ENCODE peak calls at places on chromosome 4, in nine cellular contexts. Y is left lung, H is AG04450, S is neural progenitor cell, O is HepG2, Q is lower lobe of right lung, X is K562, D is endothelial cell of umbilical vein, K is small intestine. V is an unnamed sample.

GRCh38 chr4:168367065-168367464 is 48.5 kb upstream of the DDX60 start:
- DNase-seq in H (no peak), D (no peak), O (no peak), Y (no peak), Q (no peak), S (no peak), X (no peak), K (no peak), V (no peak)

GRCh38 chr4:26273308-26273980 is 47.4 kb upstream of the RBPJ start:
- DNase-seq in D (no peak), H (no peak), X (no peak), K (no peak), Y (peak; percentile 82), Q (peak; percentile 64), S (peak; percentile 13), O (no peak), V (no peak)

GRCh38 chr4:167136270-167136669 is 98.0 kb downstream of the SPOCK3 start:
- DNase-seq in Q (no peak), S (no peak), H (no peak), D (no peak), Y (no peak), K (no peak), X (no peak), O (no peak), V (no peak)

GRCh38 chr4:10023050-10023419 is 1.7 kb upstream of the SLC2A9 start:
- DNase-seq in Q (no peak), H (no peak), D (no peak), X (no peak), O (no peak), S (no peak), K (no peak), Y (no peak), V (no peak)

GRCh38 chr4:176921256-176921655 is 128.5 kb upstream of the VEGFC start:
- DNase-seq in H (no peak), Q (no peak), Y (no peak), D (peak; percentile 68), O (no peak), X (no peak), K (no peak), S (no peak), V (no peak)

GRCh38 chr4:80767944-80768343 is 262.6 kb upstream of the BMP3 start:
- DNase-seq in O (no peak), D (no peak), X (no peak), H (no peak), Y (no peak), Q (no peak), K (no peak), S (no peak), V (no peak)

GRCh38 chr4:26724522-26724921 is 136.1 kb upstream of the STIM2 start:
- DNase-seq in Q (no peak), X (no peak), Y (no peak), H (no peak), D (no peak), K (no peak), O (no peak), S (no peak), V (no peak)

GRCh38 chr4:144557404-144557803 is 88.6 kb upstream of the HHIP start:
- DNase-seq in S (no peak), K (no peak), X (no peak), O (no peak), Y (no peak), D (peak; percentile 47), H (no peak), Q (no peak), V (no peak)

GRCh38 chr4:1367936-1368289 is 20.9 kb downstream of the UVSSA start:
- DNase-seq in D (no peak), Y (peak; percentile 67), S (no peak), H (no peak), O (no peak), X (no peak), Q (peak; percentile 25), K (no peak), V (no peak)

GRCh38 chr4:188722911-188723310 is 583.7 kb downstream of the TRIML1 start:
- DNase-seq in S (no peak), K (no peak), Q (no peak), X (no peak), H (peak; percentile 13), D (no peak), Y (no peak), O (no peak), V (peak; percentile 57)
- H3K4me3 ChIP-seq in S (no peak overlapping the region), K (no peak overlapping the region), Q (no peak overlapping the region), X (no peak overlapping the region), H (no peak overlapping the region), D (no peak overlapping the region), Y (no peak overlapping the region), O (no peak overlapping the region), V (no peak overlapping the region)

DNA sequence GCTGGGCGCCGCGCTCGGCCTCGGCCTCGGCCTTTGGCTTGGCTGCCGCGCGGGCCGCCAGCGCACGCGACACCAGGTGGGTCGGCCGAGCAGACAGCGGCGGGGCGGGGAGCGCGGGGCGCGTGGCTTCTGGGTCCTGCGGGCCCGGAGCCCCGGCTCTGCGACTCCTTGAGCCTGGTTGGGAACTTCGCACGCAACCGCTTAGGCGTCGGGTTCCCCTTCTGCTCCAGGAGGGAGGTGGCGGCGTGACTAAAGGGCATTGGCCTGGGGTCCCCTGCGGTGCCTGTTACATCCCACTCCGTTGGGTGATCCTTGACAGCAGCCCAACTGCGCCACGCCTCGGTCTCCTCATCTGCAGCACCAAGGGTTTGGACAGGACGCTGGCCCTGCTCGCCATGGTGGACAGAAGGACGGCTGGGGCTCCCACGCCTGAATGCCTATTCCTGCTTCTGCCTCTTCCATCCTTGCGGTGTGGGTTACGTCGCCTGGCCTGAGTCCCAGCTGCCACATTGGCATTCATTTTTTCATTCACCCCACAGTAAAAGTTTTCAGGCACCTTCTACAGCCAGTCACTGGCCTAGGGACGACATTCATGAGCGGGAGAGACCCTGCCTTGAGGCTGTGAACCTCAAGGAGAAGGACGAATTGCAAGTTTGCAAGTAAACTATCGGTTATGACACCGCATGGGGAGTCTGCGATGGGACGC is 631 bp downstream of the EVC start:
- DNase-seq in D (peak; percentile 43), Y (no peak), Q (peak; percentile 52), H (no peak), K (no peak), S (no peak), X (peak; percentile 33), O (peak; percentile 15), V (no peak)
- H3K4me3 ChIP-seq in D (peak overlapping the region; percentile 52), Y (peak overlapping the region; percentile 45), Q (peak overlapping the region; percentile 63), H (peak overlapping the region; percentile 91), K (peak overlapping the region; percentile 24), S (peak overlapping the region; percentile 53), X (peak overlapping the region; percentile 23), O (peak overlapping the region; percentile 50), V (peak overlapping the region; percentile 71)

GRCh38 chr4:128159967-128160366 is 98.9 kb downstream of the LARP1B start:
- DNase-seq in D (peak; percentile 62), O (no peak), X (no peak), K (no peak), S (no peak), Y (no peak), H (peak; percentile 89), Q (no peak), V (peak; percentile 30)

GRCh38 chr4:128161138-128161537 is 100.0 kb downstream of the LARP1B start:
- DNase-seq in K (no peak), D (peak; percentile 11), H (no peak), X (no peak), Q (no peak), O (no peak), S (no peak), Y (no peak), V (no peak)

GRCh38 chr4:128163177-128164117 is 102.3 kb downstream of the LARP1B start:
- DNase-seq in X (no peak), Y (no peak), D (peak; percentile 87), S (no peak), O (peak; percentile 66), H (peak; percentile 50), K (no peak), Q (no peak), V (peak; percentile 46)

GRCh38 chr4:128158894-128159293 is 97.8 kb downstream of the LARP1B start:
- DNase-seq in H (no peak), O (no peak), Y (no peak), X (no peak), Q (no peak), S (no peak), K (no peak), D (no peak), V (no peak)

GRCh38 chr4:128162434-128162833 is 101.3 kb downstream of the LARP1B start:
- DNase-seq in O (no peak), S (no peak), Q (no peak), Y (no peak), X (no peak), K (no peak), D (peak; percentile 79), H (no peak), V (no peak)
- H3K4me3 ChIP-seq in O (no peak overlapping the region), S (no peak overlapping the region), Q (no peak overlapping the region), Y (no peak overlapping the region), X (no peak overlapping the region), K (no peak overlapping the region), D (no peak overlapping the region), H (no peak overlapping the region), V (no peak overlapping the region)

DNA sequence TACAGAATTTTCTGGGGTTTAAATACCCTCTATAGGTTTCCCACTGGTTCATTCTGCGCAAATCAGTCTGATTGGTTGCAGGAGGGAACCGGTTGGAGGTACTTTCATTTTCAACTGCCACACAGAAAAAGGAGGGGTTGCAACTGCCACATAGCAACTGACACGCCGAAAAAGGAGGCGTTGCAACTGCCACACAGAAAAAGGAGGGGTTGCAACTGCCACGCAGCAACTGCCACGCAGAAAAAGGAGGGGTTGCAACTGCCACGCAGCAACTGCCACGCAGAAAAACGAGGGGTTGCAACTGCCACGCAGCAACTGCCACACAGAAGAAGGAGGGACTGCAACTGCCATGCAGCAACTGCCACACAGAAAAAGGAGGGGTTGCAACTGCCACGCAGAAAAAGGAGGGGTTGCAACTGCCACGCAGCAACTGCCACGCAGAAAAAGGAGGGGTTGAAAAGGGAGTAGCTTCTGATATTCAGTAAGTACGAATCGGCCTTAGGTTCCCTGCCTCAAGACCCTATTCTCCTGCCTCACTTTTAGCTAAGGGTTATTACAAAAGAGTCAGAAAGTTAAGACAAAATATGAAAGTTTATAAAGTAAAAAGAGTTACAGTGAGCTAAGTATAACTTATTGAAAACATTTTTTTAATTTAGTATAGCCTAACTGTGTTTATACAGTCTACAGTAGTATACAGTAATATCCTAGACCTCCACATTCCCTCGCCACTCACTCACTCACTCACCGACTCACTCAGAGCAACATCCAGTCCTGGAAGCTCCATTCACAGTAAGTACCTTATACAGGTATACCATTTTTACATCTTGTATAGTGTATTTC is 431.8 kb downstream of the KCTD8 start:
- DNase-seq in O (peak; percentile 42), S (peak; percentile 28), K (no peak), X (no peak), H (no peak), D (no peak), Y (peak; percentile 28), Q (no peak), V (no peak)
- H3K4me3 ChIP-seq in O (peak overlapping the region; percentile 58), S (no peak overlapping the region), K (no peak overlapping the region), X (no peak overlapping the region), H (no peak overlapping the region), D (no peak overlapping the region), Y (no peak overlapping the region), Q (no peak overlapping the region), V (no peak overlapping the region)

GRCh38 chr4:6475492-6476020 is 3.1 kb upstream of the PPP2R2C start:
- DNase-seq in S (no peak), K (no peak), Q (no peak), H (no peak), O (no peak), X (no peak), D (no peak), Y (no peak), V (no peak)
- H3K4me3 ChIP-seq in S (no peak overlapping the region), K (no peak overlapping the region), Q (no peak overlapping the region), H (no peak overlapping the region), O (no peak overlapping the region), X (no peak overlapping the region), D (no peak overlapping the region), Y (no peak overlapping the region), V (no peak overlapping the region)

GRCh38 chr4:185880571-185880970 is 68.6 kb upstream of the SORBS2 start:
- DNase-seq in X (no peak), H (no peak), K (no peak), O (peak; percentile 33), Y (no peak), Q (no peak), D (no peak), S (no peak), V (no peak)
- H3K4me3 ChIP-seq in X (no peak overlapping the region), H (no peak overlapping the region), K (no peak overlapping the region), O (no peak overlapping the region), Y (no peak overlapping the region), Q (no peak overlapping the region), D (no peak overlapping the region), S (no peak overlapping the region), V (no peak overlapping the region)